ENCODE peak calls at places on chromosomes 16 and 17, in ten cellular contexts. T, M, Q, G, H, Z, O, E, J and C are unnamed samples.

GRCh38 chr17:34616148-34616547 is 36.8 kb downstream of the TMEM132E start:
- DNase-seq in T (no peak), M (no peak), Q (no peak), G (no peak), H (no peak), Z (no peak), O (no peak), E (no peak), J (peak), C (no peak)

GRCh38 chr16:9262941-9263340 is 171.5 kb downstream of the HAPSTR1 start:
- DNase-seq in T (no peak), M (no peak), Q (no peak), G (no peak), H (no peak), Z (no peak), O (no peak), E (no peak), J (no peak), C (no peak)

GRCh38 chr17:752620-753219 is 656 bp upstream of the GEMIN4 start:
- DNase-seq in T (peak), M (no peak), Q (no peak), G (peak), H (peak), Z (no peak), O (peak), E (peak), J (peak), C (peak)

GRCh38 chr17:74566132-74566753 is 1.1 kb downstream of the CD300H start:
- DNase-seq in T (no peak), M (peak), Q (peak), G (peak), H (peak), Z (no peak), O (peak), E (peak), J (peak), C (no peak)

GRCh38 chr17:37671813-37672544 is 28.7 kb upstream of the DDX52 start:
- DNase-seq in T (no peak), M (peak), Q (no peak), G (no peak), H (peak), Z (no peak), O (peak), E (no peak), J (no peak), C (no peak)

GRCh38 chr17:50112694-50113093 is 17.3 kb downstream of the SAMD14 start:
- DNase-seq in T (no peak), M (no peak), Q (no peak), G (no peak), H (no peak), Z (no peak), O (no peak), E (no peak), J (no peak), C (no peak)

GRCh38 chr16:1828645-1829410 is 1.8 kb downstream of the FAHD1 start:
- DNase-seq in T (no peak), M (peak), Q (no peak), G (no peak), H (no peak), Z (no peak), O (no peak), E (no peak), J (no peak), C (no peak)

GRCh38 chr16:89847930-89848297 is 19.6 kb downstream of the SPIRE2 start:
- DNase-seq in T (no peak), M (no peak), Q (no peak), G (no peak), H (no peak), Z (no peak), O (no peak), E (peak), J (no peak), C (no peak)

GRCh38 chr16:30896890-30897730 is 696 bp downstream of the CTF1 start:
- DNase-seq in T (peak), M (peak), Q (peak), G (peak), H (peak), Z (peak), O (peak), E (peak), J (peak), C (no peak)

GRCh38 chr16:68300736-68301459 is 9.8 kb downstream of the SLC7A6OS start:
- DNase-seq in T (no peak), M (no peak), Q (no peak), G (no peak), H (peak), Z (no peak), O (no peak), E (no peak), J (no peak), C (no peak)

GRCh38 chr17:69654981-69655581 is 240.6 kb downstream of the MAP2K6 start:
- DNase-seq in T (no peak), M (no peak), Q (no peak), G (no peak), H (peak), Z (no peak), O (peak), E (no peak), J (peak), C (no peak)